ENCODE peak calls at places on chromosome 14, in six cellular contexts. One of them, this sample, is unnamed.

GRCh38 chr14:51310453-51311074 is 70.5 kb downstream of the TMX1 start:
- DNase-seq in COR-L47: no peak
- DNase-seq in neural crest cell: no peak
- DNase-seq in naive B cell: no peak
- DNase-seq in psoas muscle: no peak
- DNase-seq in activated T-helper 9 cell treated with anti-CD3 and anti-CD28 coated beads, Interleukin-2, amount 50 U/mL, for 16 hours: no peak
- DNase-seq in this sample: no peak

GRCh38 chr14:89848165-89848564 is 106.4 kb downstream of the EFCAB11 start:
- DNase-seq in COR-L47: no peak
- DNase-seq in neural crest cell: no peak
- DNase-seq in naive B cell: no peak
- DNase-seq in psoas muscle: no peak
- DNase-seq in activated T-helper 9 cell treated with anti-CD3 and anti-CD28 coated beads, Interleukin-2, amount 50 U/mL, for 16 hours: no peak
- DNase-seq in this sample: no peak

GRCh38 chr14:57209561-57209960 is 59.1 kb downstream of the EXOC5 start:
- DNase-seq in COR-L47: no peak
- DNase-seq in neural crest cell: no peak
- DNase-seq in naive B cell: no peak
- DNase-seq in psoas muscle: no peak
- DNase-seq in activated T-helper 9 cell treated with anti-CD3 and anti-CD28 coated beads, Interleukin-2, amount 50 U/mL, for 16 hours: no peak
- DNase-seq in this sample: no peak

GRCh38 chr14:52399886-52400599 is 85.9 kb downstream of the PTGER2 start:
- DNase-seq in COR-L47: no peak
- DNase-seq in neural crest cell: no peak
- DNase-seq in naive B cell: no peak
- DNase-seq in psoas muscle: no peak
- DNase-seq in activated T-helper 9 cell treated with anti-CD3 and anti-CD28 coated beads, Interleukin-2, amount 50 U/mL, for 16 hours: no peak
- DNase-seq in this sample: peak

GRCh38 chr14:74566174-74567125 is 45.6 kb downstream of the LTBP2 start:
- DNase-seq in COR-L47: no peak
- DNase-seq in neural crest cell: no peak
- DNase-seq in naive B cell: no peak
- DNase-seq in psoas muscle: peak
- DNase-seq in activated T-helper 9 cell treated with anti-CD3 and anti-CD28 coated beads, Interleukin-2, amount 50 U/mL, for 16 hours: no peak
- DNase-seq in this sample: no peak

GRCh38 chr14:75341639-75342038 is 63.0 kb downstream of the FOS start:
- DNase-seq in COR-L47: no peak
- DNase-seq in neural crest cell: no peak
- DNase-seq in naive B cell: no peak
- DNase-seq in psoas muscle: no peak
- DNase-seq in activated T-helper 9 cell treated with anti-CD3 and anti-CD28 coated beads, Interleukin-2, amount 50 U/mL, for 16 hours: no peak
- DNase-seq in this sample: no peak

GRCh38 chr14:54893151-54893760 is 9.4 kb downstream of the GCH1 start:
- DNase-seq in COR-L47: peak
- DNase-seq in neural crest cell: no peak
- DNase-seq in naive B cell: peak
- DNase-seq in psoas muscle: no peak
- DNase-seq in activated T-helper 9 cell treated with anti-CD3 and anti-CD28 coated beads, Interleukin-2, amount 50 U/mL, for 16 hours: no peak
- DNase-seq in this sample: peak

GRCh38 chr14:68089146-68089715 is 269.7 kb downstream of the RAD51B start:
- DNase-seq in COR-L47: peak
- DNase-seq in neural crest cell: no peak
- DNase-seq in naive B cell: no peak
- DNase-seq in psoas muscle: no peak
- DNase-seq in activated T-helper 9 cell treated with anti-CD3 and anti-CD28 coated beads, Interleukin-2, amount 50 U/mL, for 16 hours: no peak
- DNase-seq in this sample: no peak

GRCh38 chr14:69312608-69313007 is 52.6 kb downstream of the GALNT16 start:
- DNase-seq in COR-L47: no peak
- DNase-seq in neural crest cell: no peak
- DNase-seq in naive B cell: no peak
- DNase-seq in psoas muscle: no peak
- DNase-seq in activated T-helper 9 cell treated with anti-CD3 and anti-CD28 coated beads, Interleukin-2, amount 50 U/mL, for 16 hours: no peak
- DNase-seq in this sample: no peak

GRCh38 chr14:75626857-75627256 is 33.8 kb downstream of the ERG28 start:
- DNase-seq in COR-L47: no peak
- DNase-seq in neural crest cell: no peak
- DNase-seq in naive B cell: no peak
- DNase-seq in psoas muscle: no peak
- DNase-seq in activated T-helper 9 cell treated with anti-CD3 and anti-CD28 coated beads, Interleukin-2, amount 50 U/mL, for 16 hours: no peak
- DNase-seq in this sample: no peak

GRCh38 chr14:33602396-33602795 is 348.5 kb downstream of the EGLN3 start:
- DNase-seq in COR-L47: no peak
- DNase-seq in neural crest cell: no peak
- DNase-seq in naive B cell: no peak
- DNase-seq in psoas muscle: no peak
- DNase-seq in activated T-helper 9 cell treated with anti-CD3 and anti-CD28 coated beads, Interleukin-2, amount 50 U/mL, for 16 hours: no peak
- DNase-seq in this sample: no peak

GRCh38 chr14:51877807-51878206 is 17.4 kb downstream of the GNG2 start:
- DNase-seq in COR-L47: no peak
- DNase-seq in neural crest cell: no peak
- DNase-seq in naive B cell: no peak
- DNase-seq in psoas muscle: no peak
- DNase-seq in activated T-helper 9 cell treated with anti-CD3 and anti-CD28 coated beads, Interleukin-2, amount 50 U/mL, for 16 hours: no peak
- DNase-seq in this sample: no peak

GRCh38 chr14:30848449-30849240 is 25.7 kb upstream of the COCH start:
- DNase-seq in COR-L47: no peak
- DNase-seq in neural crest cell: no peak
- DNase-seq in naive B cell: no peak
- DNase-seq in psoas muscle: no peak
- DNase-seq in activated T-helper 9 cell treated with anti-CD3 and anti-CD28 coated beads, Interleukin-2, amount 50 U/mL, for 16 hours: no peak
- DNase-seq in this sample: no peak

GRCh38 chr14:39739796-39740195 is 307.6 kb upstream of the FBXO33 start:
- DNase-seq in COR-L47: no peak
- DNase-seq in neural crest cell: no peak
- DNase-seq in naive B cell: no peak
- DNase-seq in psoas muscle: no peak
- DNase-seq in activated T-helper 9 cell treated with anti-CD3 and anti-CD28 coated beads, Interleukin-2, amount 50 U/mL, for 16 hours: no peak
- DNase-seq in this sample: no peak

GRCh38 chr14:101335061-101335661 is 226.1 kb upstream of the DIO3 start:
- DNase-seq in COR-L47: no peak
- DNase-seq in neural crest cell: no peak
- DNase-seq in naive B cell: no peak
- DNase-seq in psoas muscle: no peak
- DNase-seq in activated T-helper 9 cell treated with anti-CD3 and anti-CD28 coated beads, Interleukin-2, amount 50 U/mL, for 16 hours: no peak
- DNase-seq in this sample: no peak

GRCh38 chr14:24057867-24058259 is 6.1 kb downstream of the CARMIL3 start:
- DNase-seq in COR-L47: no peak
- DNase-seq in neural crest cell: no peak
- DNase-seq in naive B cell: no peak
- DNase-seq in psoas muscle: no peak
- DNase-seq in activated T-helper 9 cell treated with anti-CD3 and anti-CD28 coated beads, Interleukin-2, amount 50 U/mL, for 16 hours: no peak
- DNase-seq in this sample: no peak

GRCh38 chr14:68111733-68112270 is 292.2 kb downstream of the RAD51B start:
- DNase-seq in COR-L47: peak
- DNase-seq in neural crest cell: no peak
- DNase-seq in naive B cell: no peak
- DNase-seq in psoas muscle: no peak
- DNase-seq in activated T-helper 9 cell treated with anti-CD3 and anti-CD28 coated beads, Interleukin-2, amount 50 U/mL, for 16 hours: no peak
- DNase-seq in this sample: peak

GRCh38 chr14:64721391-64721791 is 17.2 kb downstream of the PLEKHG3 start:
- DNase-seq in COR-L47: peak
- DNase-seq in neural crest cell: no peak
- DNase-seq in naive B cell: no peak
- DNase-seq in psoas muscle: peak
- DNase-seq in activated T-helper 9 cell treated with anti-CD3 and anti-CD28 coated beads, Interleukin-2, amount 50 U/mL, for 16 hours: no peak
- DNase-seq in this sample: no peak

GRCh38 chr14:37697489-37698121 is 102.2 kb downstream of the TTC6 start:
- DNase-seq in COR-L47: no peak
- DNase-seq in neural crest cell: no peak
- DNase-seq in naive B cell: no peak
- DNase-seq in psoas muscle: no peak
- DNase-seq in activated T-helper 9 cell treated with anti-CD3 and anti-CD28 coated beads, Interleukin-2, amount 50 U/mL, for 16 hours: no peak
- DNase-seq in this sample: no peak

GRCh38 chr14:61561144-61561543 is 134.2 kb upstream of the HIF1A start:
- DNase-seq in COR-L47: no peak
- DNase-seq in neural crest cell: no peak
- DNase-seq in naive B cell: no peak
- DNase-seq in psoas muscle: no peak
- DNase-seq in activated T-helper 9 cell treated with anti-CD3 and anti-CD28 coated beads, Interleukin-2, amount 50 U/mL, for 16 hours: no peak
- DNase-seq in this sample: peak

GRCh38 chr14:22296722-22297121 is 292.3 kb downstream of the DAD1 start:
- DNase-seq in COR-L47: no peak
- DNase-seq in neural crest cell: no peak
- DNase-seq in naive B cell: no peak
- DNase-seq in psoas muscle: no peak
- DNase-seq in activated T-helper 9 cell treated with anti-CD3 and anti-CD28 coated beads, Interleukin-2, amount 50 U/mL, for 16 hours: no peak
- DNase-seq in this sample: no peak

GRCh38 chr14:105028251-105028927 is 7.5 kb upstream of the CDCA4 start:
- DNase-seq in COR-L47: no peak
- DNase-seq in neural crest cell: no peak
- DNase-seq in naive B cell: no peak
- DNase-seq in psoas muscle: no peak
- DNase-seq in activated T-helper 9 cell treated with anti-CD3 and anti-CD28 coated beads, Interleukin-2, amount 50 U/mL, for 16 hours: no peak
- DNase-seq in this sample: no peak

GRCh38 chr14:84961637-84962036 is 568.3 kb upstream of the FLRT2 start:
- DNase-seq in COR-L47: no peak
- DNase-seq in neural crest cell: no peak
- DNase-seq in naive B cell: no peak
- DNase-seq in psoas muscle: no peak
- DNase-seq in activated T-helper 9 cell treated with anti-CD3 and anti-CD28 coated beads, Interleukin-2, amount 50 U/mL, for 16 hours: no peak
- DNase-seq in this sample: peak

GRCh38 chr14:68389973-68390372 is 402.9 kb downstream of the ZFP36L1 start:
- DNase-seq in COR-L47: no peak
- DNase-seq in neural crest cell: no peak
- DNase-seq in naive B cell: no peak
- DNase-seq in psoas muscle: no peak
- DNase-seq in activated T-helper 9 cell treated with anti-CD3 and anti-CD28 coated beads, Interleukin-2, amount 50 U/mL, for 16 hours: no peak
- DNase-seq in this sample: no peak

GRCh38 chr14:52949249-52949648 is 1.6 kb downstream of the FERMT2 start:
- DNase-seq in COR-L47: no peak
- DNase-seq in neural crest cell: no peak
- DNase-seq in naive B cell: no peak
- DNase-seq in psoas muscle: no peak
- DNase-seq in activated T-helper 9 cell treated with anti-CD3 and anti-CD28 coated beads, Interleukin-2, amount 50 U/mL, for 16 hours: no peak
- DNase-seq in this sample: no peak

GRCh38 chr14:90907178-90907577 is 90.9 kb upstream of the TTC7B start:
- DNase-seq in COR-L47: no peak
- DNase-seq in neural crest cell: no peak
- DNase-seq in naive B cell: no peak
- DNase-seq in psoas muscle: no peak
- DNase-seq in activated T-helper 9 cell treated with anti-CD3 and anti-CD28 coated beads, Interleukin-2, amount 50 U/mL, for 16 hours: no peak
- DNase-seq in this sample: no peak

GRCh38 chr14:36955376-36955775 is 217.0 kb downstream of the SLC25A21 start:
- DNase-seq in COR-L47: no peak
- DNase-seq in neural crest cell: no peak
- DNase-seq in naive B cell: no peak
- DNase-seq in psoas muscle: no peak
- DNase-seq in activated T-helper 9 cell treated with anti-CD3 and anti-CD28 coated beads, Interleukin-2, amount 50 U/mL, for 16 hours: no peak
- DNase-seq in this sample: no peak

GRCh38 chr14:54856152-54856551 is 46.5 kb downstream of the GCH1 start:
- DNase-seq in COR-L47: no peak
- DNase-seq in neural crest cell: no peak
- DNase-seq in naive B cell: no peak
- DNase-seq in psoas muscle: no peak
- DNase-seq in activated T-helper 9 cell treated with anti-CD3 and anti-CD28 coated beads, Interleukin-2, amount 50 U/mL, for 16 hours: no peak
- DNase-seq in this sample: no peak

GRCh38 chr14:26872510-26872909 is 274.7 kb upstream of the NOVA1 start:
- DNase-seq in COR-L47: no peak
- DNase-seq in neural crest cell: no peak
- DNase-seq in naive B cell: no peak
- DNase-seq in psoas muscle: no peak
- DNase-seq in activated T-helper 9 cell treated with anti-CD3 and anti-CD28 coated beads, Interleukin-2, amount 50 U/mL, for 16 hours: no peak
- DNase-seq in this sample: peak

GRCh38 chr14:45199246-45199645 is 53.8 kb downstream of the MIS18BP1 start:
- DNase-seq in COR-L47: no peak
- DNase-seq in neural crest cell: no peak
- DNase-seq in naive B cell: no peak
- DNase-seq in psoas muscle: no peak
- DNase-seq in activated T-helper 9 cell treated with anti-CD3 and anti-CD28 coated beads, Interleukin-2, amount 50 U/mL, for 16 hours: no peak
- DNase-seq in this sample: no peak

GRCh38 chr14:104011824-104012517 is 69.6 kb upstream of the RD3L start:
- DNase-seq in COR-L47: no peak
- DNase-seq in neural crest cell: no peak
- DNase-seq in naive B cell: no peak
- DNase-seq in psoas muscle: no peak
- DNase-seq in activated T-helper 9 cell treated with anti-CD3 and anti-CD28 coated beads, Interleukin-2, amount 50 U/mL, for 16 hours: no peak
- DNase-seq in this sample: no peak

GRCh38 chr14:72726444-72726843 is 167.5 kb downstream of the DPF3 start:
- DNase-seq in COR-L47: no peak
- DNase-seq in neural crest cell: no peak
- DNase-seq in naive B cell: no peak
- DNase-seq in psoas muscle: no peak
- DNase-seq in activated T-helper 9 cell treated with anti-CD3 and anti-CD28 coated beads, Interleukin-2, amount 50 U/mL, for 16 hours: no peak
- DNase-seq in this sample: no peak

GRCh38 chr14:29587761-29588160 is 339.9 kb downstream of the PRKD1 start:
- DNase-seq in COR-L47: no peak
- DNase-seq in neural crest cell: no peak
- DNase-seq in naive B cell: no peak
- DNase-seq in psoas muscle: no peak
- DNase-seq in activated T-helper 9 cell treated with anti-CD3 and anti-CD28 coated beads, Interleukin-2, amount 50 U/mL, for 16 hours: no peak
- DNase-seq in this sample: no peak

GRCh38 chr14:22819191-22819988 is 4.2 kb upstream of the SLC7A7 start:
- DNase-seq in COR-L47: no peak
- DNase-seq in neural crest cell: no peak
- DNase-seq in naive B cell: no peak
- DNase-seq in psoas muscle: no peak
- DNase-seq in activated T-helper 9 cell treated with anti-CD3 and anti-CD28 coated beads, Interleukin-2, amount 50 U/mL, for 16 hours: no peak
- DNase-seq in this sample: no peak

GRCh38 chr14:92039073-92039719 is 663 bp downstream of the TRIP11 start:
- DNase-seq in COR-L47: peak
- DNase-seq in neural crest cell: no peak
- DNase-seq in naive B cell: peak
- DNase-seq in psoas muscle: peak
- DNase-seq in activated T-helper 9 cell treated with anti-CD3 and anti-CD28 coated beads, Interleukin-2, amount 50 U/mL, for 16 hours: peak
- DNase-seq in this sample: peak

This sample was measured in SK-N-DZ.